ENCODE peak calls at places on chromosomes 6 and 20, in six cellular contexts. T is T-cell; Q is fibroblast of the conjunctiva; M is occipital lobe; X is stimulated activated CD4-positive, alpha-beta T cell treated with anti-CD3 and anti-CD28 coated beads, Interleukin-1b, Interleukin-23, amount 100 ng/mL, for 4 hours; U is uterus. L is an unnamed sample.

GRCh38 chr6:137927777-137928218 is 60.7 kb downstream of the TNFAIP3 start:
- DNase-seq in M (no peak), X (peak; percentile 63), U (no peak), Q (no peak), T (peak; percentile 47), L (no peak)

GRCh38 chr6:43016935-43017334 is 2.9 kb downstream of the KLHDC3 start:
- DNase-seq in U (no peak), M (no peak), T (no peak), Q (no peak), X (no peak), L (no peak)

GRCh38 chr6:108694816-108695215 is 134.1 kb downstream of the FOXO3 start:
- DNase-seq in X (no peak), M (no peak), U (no peak), T (no peak), Q (no peak), L (no peak)

GRCh38 chr6:133641111-133641510 is 247.8 kb upstream of the TCF21 start:
- DNase-seq in M (no peak), Q (no peak), U (no peak), X (no peak), T (no peak), L (no peak)

GRCh38 chr6:24721461-24722215 is 2.7 kb upstream of the C6orf62 start:
- DNase-seq in T (no peak), U (no peak), Q (no peak), X (no peak), M (no peak), L (no peak)

GRCh38 chr20:6837730-6838129 is 70.2 kb downstream of the BMP2 start:
- DNase-seq in Q (no peak), M (no peak), T (no peak), U (no peak), X (no peak), L (no peak)

GRCh38 chr6:165695736-165696515 is 32.9 kb upstream of the PDE10A start:
- DNase-seq in T (no peak), Q (no peak), M (no peak), U (no peak), X (no peak), L (no peak)

GRCh38 chr6:35278708-35279107 is 18.9 kb upstream of the DEF6 start:
- DNase-seq in X (no peak), Q (no peak), T (no peak), U (no peak), M (no peak), L (no peak)

GRCh38 chr20:32153156-32153665 is 43.7 kb downstream of the TM9SF4 start:
- DNase-seq in T (no peak), U (no peak), M (no peak), X (no peak), Q (no peak), L (no peak)

GRCh38 chr6:73477407-73477806 is 15.9 kb downstream of the MTO1 start:
- DNase-seq in X (no peak), Q (no peak), T (no peak), U (no peak), M (no peak), L (no peak)

GRCh38 chr6:87826376-87826775 is 124.3 kb upstream of the AKIRIN2 start:
- DNase-seq in Q (no peak), X (no peak), T (no peak), U (no peak), M (no peak), L (no peak)

GRCh38 chr6:42300185-42300584 is 82.5 kb upstream of the MRPS10 start:
- DNase-seq in U (no peak), M (no peak), X (no peak), Q (no peak), T (no peak), L (no peak)

GRCh38 chr20:23920408-23920780 is 40.8 kb upstream of the CST5 start:
- DNase-seq in X (no peak), U (no peak), T (no peak), Q (no peak), M (no peak), L (no peak)

GRCh38 chr6:151286192-151286591 is 46.4 kb downstream of the AKAP12 start:
- DNase-seq in Q (no peak), U (no peak), M (no peak), T (no peak), X (no peak), L (no peak)

GRCh38 chr20:36929290-36929689 is 22.2 kb downstream of the SAMHD1 start:
- DNase-seq in Q (no peak), U (no peak), M (no peak), X (no peak), T (no peak), L (no peak)